ENCODE peak calls at places on chromosome 20, in five cellular contexts. P is HEK293T; H is CD4-positive, alpha-beta T cell; W is ELR; C is A549. L is an unnamed sample.

GRCh38 chr20:44714701-44715494 is at the start of gene CCN5:
- DNase-seq in W (peak), P (no peak), H (no peak), C (peak), L (peak)

GRCh38 chr20:2084703-2085102 is 16.9 kb upstream of the STK35 start:
- DNase-seq in P (no peak), C (no peak), H (no peak), W (no peak), L (no peak)

GRCh38 chr20:23710771-23711170 is 21.9 kb upstream of the CST4 start:
- DNase-seq in W (no peak), P (no peak), C (no peak), H (no peak), L (no peak)

GRCh38 chr20:63628246-63628975 is 1.5 kb upstream of the GMEB2 start:
- DNase-seq in H (peak), P (peak), C (peak), W (peak), L (peak)

GRCh38 chr20:17694767-17695166 is 5.0 kb upstream of the BANF2 start:
- DNase-seq in C (no peak), H (no peak), P (no peak), W (no peak), L (no peak)

GRCh38 chr20:46129955-46130481 is 11.9 kb downstream of the CD40 start:
- DNase-seq in W (no peak), P (no peak), C (no peak), H (no peak), L (no peak)

GRCh38 chr20:32509639-32510066 is 75.5 kb downstream of the NOL4L start:
- DNase-seq in H (peak), W (peak), C (no peak), P (no peak), L (peak)

GRCh38 chr20:4989570-4989969 is 11.7 kb downstream of the SLC23A2 start:
- DNase-seq in W (no peak), H (no peak), C (no peak), P (no peak), L (no peak)

GRCh38 chr20:62707981-62708521 is 585 bp upstream of the NTSR1 start:
- DNase-seq in W (peak), C (peak), P (peak), H (no peak), L (no peak)

GRCh38 chr20:45363611-45364492 is 896 bp downstream of the SYS1 start:
- DNase-seq in C (no peak), W (peak), H (no peak), P (no peak), L (no peak)